ENCODE peak calls at places on chromosome 9, in seven cellular contexts. Q is SK-MEL-5; D is GM23338; E is activated naive CD4-positive, alpha-beta T cell treated with anti-CD3 and anti-CD28 coated beads for 36 hours; U is stimulated activated CD4-positive, alpha-beta T cell treated with anti-CD3 and anti-CD28 coated beads, TNF-alpha, amount 100 ng/mL, for 1 hour; T is activated T-helper 1 cell treated with Interleukin-2 at 50 U/mL for 16 hours; P is bronchial epithelial cell. C is an unnamed sample.
A peak's percentile ranks its signal among the peaks of the same experiment; 100 is the strongest.

GRCh38 chr9:134487066-134487710 is 154.4 kb upstream of the COL5A1 start:
- DNase-seq in D (no peak), Q (no peak), T (no peak), U (no peak), P (no peak), E (no peak), C (peak; percentile 7)

GRCh38 chr9:134637241-134637640 is 4.4 kb upstream of the COL5A1 start:
- DNase-seq in U (no peak), E (no peak), Q (no peak), P (no peak), T (no peak), D (no peak), C (no peak)

GRCh38 chr9:89751081-89751855 is 146.5 kb downstream of the GADD45G start:
- DNase-seq in E (no peak), U (no peak), Q (no peak), P (no peak), D (no peak), T (no peak), C (no peak)

GRCh38 chr9:70499621-70500020 is 85.2 kb upstream of the KLF9 start:
- DNase-seq in D (no peak), Q (no peak), U (no peak), T (no peak), E (no peak), P (no peak), C (no peak)

GRCh38 chr9:109098221-109098959 is 21.4 kb downstream of the TMEM245 start:
- DNase-seq in U (no peak), T (no peak), P (peak; percentile 36), Q (peak; percentile 74), E (no peak), D (peak; percentile 42), C (no peak)

GRCh38 chr9:113476511-113476916 is 13.0 kb downstream of the RGS3 start:
- DNase-seq in P (no peak), T (no peak), U (no peak), E (no peak), D (no peak), Q (no peak), C (no peak)

GRCh38 chr9:137689745-137690529 is 71.1 kb downstream of the EHMT1 start:
- DNase-seq in E (no peak), D (no peak), P (no peak), T (no peak), U (no peak), Q (no peak), C (no peak)

GRCh38 chr9:17783227-17783626 is 204.4 kb downstream of the SH3GL2 start:
- DNase-seq in P (no peak), Q (no peak), T (no peak), D (no peak), E (no peak), U (no peak), C (no peak)

GRCh38 chr9:93466416-93467061 is 13.2 kb upstream of the FAM120AOS start:
- DNase-seq in U (no peak), T (no peak), P (peak; percentile 22), D (peak; percentile 39), E (no peak), Q (no peak), C (no peak)

GRCh38 chr9:135582966-135583685 is 21.6 kb downstream of the PAEP start:
- DNase-seq in T (no peak), U (no peak), P (no peak), E (no peak), Q (no peak), D (no peak), C (no peak)